ENCODE peak calls at places on chromosome 22, in seven cellular contexts. Q is GM04503, K is HFFc6, U is NAMALWA, E is foreskin fibroblast, C is fibroblast of lung, M is HT-29. V is an unnamed sample.

GRCh38 chr22:34414467-34415440 is 494.5 kb upstream of the LARGE1 start:
- DNase-seq in U (peak; percentile 85), M (peak; percentile 67), C (peak; percentile 11), E (no peak), Q (no peak), K (no peak), V (peak; percentile 92)

GRCh38 chr22:35812600-35812999 is 94.9 kb downstream of the APOL5 start:
- DNase-seq in C (no peak), K (no peak), Q (no peak), E (no peak), U (no peak), M (no peak), V (no peak)

GRCh38 chr22:40202225-40202944 is 24.7 kb downstream of the TNRC6B start:
- DNase-seq in C (no peak), K (no peak), U (no peak), E (no peak), Q (no peak), M (no peak), V (no peak)

GRCh38 chr22:27068121-27068520 is 410.7 kb downstream of the MIAT start:
- DNase-seq in M (no peak), E (no peak), Q (no peak), C (no peak), U (no peak), K (no peak), V (no peak)

GRCh38 chr22:22746963-22747933 is 102.8 kb downstream of the GGTLC2 start:
- DNase-seq in M (no peak), Q (no peak), U (peak; percentile 69), K (no peak), E (no peak), C (no peak), V (no peak)

GRCh38 chr22:23767673-23768548 is at the start of gene CHCHD10:
- DNase-seq in E (peak; percentile 67), U (peak; percentile 87), K (peak; percentile 44), Q (no peak), C (peak; percentile 53), M (peak; percentile 70), V (peak; percentile 91)

GRCh38 chr22:29856496-29856895 is 18.4 kb upstream of the ASCC2 start:
- DNase-seq in E (no peak), Q (no peak), U (no peak), K (no peak), M (no peak), C (no peak), V (no peak)

GRCh38 chr22:27603823-27604190 is 197.7 kb downstream of the MN1 start:
- DNase-seq in E (no peak), K (no peak), U (no peak), C (peak; percentile 74), M (no peak), Q (no peak), V (no peak)

GRCh38 chr22:39332441-39333064 is 13.1 kb upstream of the RPL3 start:
- DNase-seq in C (no peak), U (no peak), K (no peak), M (no peak), Q (no peak), E (peak; percentile 77), V (no peak)